ENCODE peak calls at places on chromosomes 4 and X, in five cellular contexts. O, X, E, R and N are unnamed samples. For H3K4me1, the result is how much of the 10 kb centered on the place peaks cover.

GRCh38 chr4:25844957-25845712 is 17.7 kb downstream of the SEL1L3 start:
- DNase-seq in O (no peak), X (no peak), E (no peak), R (no peak), N (no peak)

GRCh38 chr4:10456270-10457254 is 664 bp downstream of the ZNF518B start:
- DNase-seq in O (peak), X (no peak), E (no peak), R (peak), N (peak)

GRCh38 chr4:26028793-26029511 is 114.9 kb downstream of the SMIM20 start:
- DNase-seq in O (peak), X (peak), E (no peak), R (peak), N (peak)

GRCh38 chr4:9825049-9825448 is 43.6 kb downstream of the DRD5 start:
- DNase-seq in O (no peak), X (no peak), E (no peak), R (no peak), N (no peak)

GRCh38 chrX:13420545-13421183 is 100.8 kb upstream of the ATXN3L start:
- DNase-seq in O (no peak), X (no peak), E (no peak), R (no peak), N (no peak)

GRCh38 chr4:85555210-85555609 is 80.3 kb downstream of the ARHGAP24 start:
- DNase-seq in O (no peak), X (no peak), E (no peak), R (no peak), N (no peak)

GRCh38 chr4:13986533-13986932 is 359.0 kb upstream of the BOD1L1 start:
- DNase-seq in O (no peak), X (no peak), E (no peak), R (no peak), N (no peak)

GRCh38 chrX:57417827-57418226 is 131.3 kb downstream of the FAAH2 start:
- DNase-seq in O (no peak), X (no peak), E (no peak), R (no peak), N (no peak)

GRCh38 chr4:173930329-173930967 is 353.0 kb downstream of the FBXO8 start:
- DNase-seq in O (no peak), X (no peak), E (no peak), R (no peak), N (no peak)

GRCh38 chr4:41064953-41065352 is 149.4 kb downstream of the APBB2 start:
- DNase-seq in O (no peak), X (no peak), E (no peak), R (no peak), N (no peak)

GRCh38 chr4:76781698-76782595 is 116.0 kb downstream of the SOWAHB start:
- DNase-seq in O (no peak), X (peak), E (no peak), R (no peak), N (no peak)

GRCh38 chrX:6557690-6558089 is 22.8 kb upstream of the VCX3A start:
- DNase-seq in O (no peak), X (no peak), E (no peak), R (no peak), N (no peak)

GRCh38 chr4:112510191-112510467 is 5.9 kb downstream of the NEUROG2 start:
- DNase-seq in O (no peak), X (no peak), E (no peak), R (no peak), N (no peak)

GRCh38 chr4:103306870-103307345 is 108.8 kb upstream of the CENPE start:
- DNase-seq in O (peak), X (peak), E (no peak), R (no peak), N (peak)

GRCh38 chr4:36779601-36780000 is 464.9 kb upstream of the NWD2 start:
- DNase-seq in O (no peak), X (no peak), E (no peak), R (no peak), N (no peak)

GRCh38 chr4:92636038-92636825 is 332.5 kb downstream of the GRID2 start:
- DNase-seq in O (no peak), X (no peak), E (no peak), R (no peak), N (no peak)
- TF ChIP-seq POLR2AphosphoS5 in O (no peak), X (no peak), E (no peak), R (no peak), N (no peak)

GRCh38 chr4:15413623-15414019 is 14.2 kb upstream of the C1QTNF7 start:
- DNase-seq in O (no peak), X (no peak), E (no peak), R (no peak), N (no peak)

GRCh38 chr4:15410750-15411149 is 17.1 kb upstream of the C1QTNF7 start:
- DNase-seq in O (no peak), X (no peak), E (no peak), R (no peak), N (no peak)

GRCh38 chr4:15413010-15413622 is 14.7 kb upstream of the C1QTNF7 start:
- DNase-seq in O (no peak), X (no peak), E (no peak), R (no peak), N (no peak)

GRCh38 chr4:15416357-15417327 is 11.2 kb upstream of the C1QTNF7 start:
- DNase-seq in O (no peak), X (no peak), E (no peak), R (no peak), N (no peak)

GRCh38 chr4:15414601-15415091 is 13.2 kb upstream of the C1QTNF7 start:
- DNase-seq in O (no peak), X (no peak), E (no peak), R (no peak), N (no peak)
- H3K4me1 ChIP-seq in O (half or more), X (under half), E (under half), R (under half), N (under half)

GRCh38 chr4:83113429-83113786 is 1.1 kb downstream of the PLAC8 start:
- DNase-seq in O (no peak), X (no peak), E (no peak), R (no peak), N (no peak)

GRCh38 chr4:83112239-83112638 is 2.3 kb downstream of the PLAC8 start:
- DNase-seq in O (no peak), X (peak), E (no peak), R (no peak), N (peak)

GRCh38 chr4:83110970-83111369 is 3.6 kb downstream of the PLAC8 start:
- DNase-seq in O (no peak), X (no peak), E (no peak), R (no peak), N (no peak)

GRCh38 chr4:83114576-83114975 is at the start of gene PLAC8:
- DNase-seq in O (no peak), X (peak), E (no peak), R (no peak), N (peak)

DNA sequence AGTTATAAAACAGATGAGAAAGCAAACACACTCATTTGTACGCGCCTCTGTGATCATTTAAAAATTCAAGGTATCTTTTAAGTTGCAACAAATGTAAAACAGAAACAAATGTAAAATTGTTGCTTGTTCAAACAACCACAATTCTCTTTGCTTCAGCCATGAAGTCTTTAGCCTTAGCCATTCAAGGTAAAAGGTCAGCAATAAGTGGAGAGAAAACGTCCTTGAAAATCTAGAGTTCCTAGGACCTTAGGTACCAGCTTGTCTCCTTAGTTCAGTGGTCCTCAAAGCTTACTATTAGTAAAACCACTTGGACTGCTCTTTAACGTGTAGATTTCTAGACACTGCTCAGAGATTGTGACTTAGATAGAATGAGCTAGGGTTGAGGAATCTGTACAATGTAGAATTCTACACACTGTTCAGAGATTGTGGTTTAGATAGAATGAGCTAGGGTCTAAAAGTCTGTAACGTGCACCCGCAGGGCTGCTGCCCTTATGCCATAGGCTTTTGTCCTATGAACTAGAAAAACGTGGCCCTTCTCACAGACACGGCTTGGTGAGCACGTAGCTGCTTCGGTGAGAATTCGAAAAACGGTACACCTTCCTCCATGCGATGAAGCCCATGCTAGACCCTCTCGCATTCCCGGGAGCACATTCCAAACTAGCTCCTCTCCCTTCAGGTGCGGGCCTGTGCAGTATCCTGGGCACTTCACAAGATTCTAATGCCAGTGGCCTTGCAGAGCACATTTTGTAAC is 1.7 kb downstream of the PLAC8 start:
- DNase-seq in O (no peak), X (peak), E (no peak), R (no peak), N (peak)
- TF ChIP-seq POLR2A in O (no peak), X (peak), E (no peak), R (no peak), N (no peak)

GRCh38 chr4:38330321-38330720 is 333.7 kb upstream of the KLF3 start:
- DNase-seq in O (no peak), X (no peak), E (no peak), R (no peak), N (no peak)
- TF ChIP-seq POLR2AphosphoS5 in O (no peak), X (no peak), E (no peak), R (no peak), N (no peak)

GRCh38 chr4:143352052-143352451 is 15.4 kb downstream of the GAB1 start:
- DNase-seq in O (no peak), X (no peak), E (no peak), R (no peak), N (peak)
- H3K4me1 ChIP-seq in O (half or more), X (under half), E (under half), R (under half), N (half or more)

DNA sequence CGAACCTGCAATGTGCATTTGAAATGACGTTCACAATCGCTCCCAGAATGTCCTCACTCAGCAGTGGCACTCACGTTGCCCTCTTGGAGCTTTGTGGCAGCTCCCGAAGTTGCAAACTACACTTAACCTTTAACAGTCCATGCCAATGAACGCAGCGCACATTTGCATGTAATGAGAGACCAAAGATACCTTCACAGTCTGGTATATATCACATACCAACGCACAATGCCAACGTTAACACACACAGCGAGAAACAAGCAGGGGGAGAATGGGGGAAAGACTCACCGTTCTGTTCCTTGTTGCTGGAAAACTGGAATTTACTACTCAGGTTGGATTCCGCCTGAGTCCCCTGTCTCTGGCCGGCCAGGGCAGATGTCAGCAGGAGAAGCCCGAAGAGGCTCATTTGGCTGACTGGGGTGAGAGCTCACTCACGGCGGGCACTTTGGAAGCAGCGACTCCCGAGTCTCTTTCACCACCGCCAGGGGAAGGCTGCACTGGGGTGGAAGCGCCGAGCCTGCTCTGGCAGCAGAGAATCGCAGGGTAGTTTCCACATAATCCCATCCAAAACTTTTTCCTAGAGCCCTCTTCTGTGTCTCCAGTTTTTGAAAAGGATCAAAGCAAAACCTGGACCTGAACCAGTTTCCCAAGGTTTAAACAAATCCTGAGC is 965 bp downstream of the PDGFC start:
- DNase-seq in O (peak), X (peak), E (peak), R (no peak), N (peak)
- TF ChIP-seq POLR2A in O (no peak), X (no peak), E (no peak), R (no peak), N (peak)

GRCh38 chr4:158020734-158021346 is 152.0 kb downstream of the GASK1B start:
- DNase-seq in O (no peak), X (peak), E (no peak), R (no peak), N (no peak)
- TF ChIP-seq POLR2AphosphoS5 in O (no peak), X (no peak), E (no peak), R (no peak), N (no peak)